ENCODE peak calls at places on chromosomes 5 and 9, in six cellular contexts. C is stimulated activated CD4-positive, alpha-beta T cell treated with anti-CD3 and anti-CD28 coated beads, Interleukin-15, amount 100 ng/mL, for 1 hour; P is effector memory CD8-positive, alpha-beta T cell; Z is Kasumi-1; K is PC-9; X is left ventricle myocardium superior. S is an unnamed sample.

GRCh38 chr5:107820339-107820880 is 149.7 kb upstream of the EFNA5 start:
- DNase-seq in K (no peak), Z (no peak), P (no peak), C (no peak), X (no peak), S (no peak)

GRCh38 chr5:125093776-125094175 is 347.3 kb upstream of the ZNF608 start:
- DNase-seq in X (no peak), P (no peak), K (no peak), Z (no peak), C (no peak), S (no peak)

GRCh38 chr9:128178806-128179431 is 12.5 kb downstream of the CIZ1 start:
- DNase-seq in K (no peak), Z (no peak), C (no peak), P (no peak), X (no peak), S (peak)

GRCh38 chr5:132525299-132525724 is 18.0 kb downstream of the IL5 start:
- DNase-seq in K (no peak), Z (no peak), X (no peak), C (no peak), P (no peak), S (no peak)

GRCh38 chr5:143245929-143246561 is 157.4 kb downstream of the NR3C1 start:
- DNase-seq in C (no peak), P (no peak), X (no peak), Z (no peak), K (peak), S (peak)

GRCh38 chr5:145936401-145937131 is at the start of gene SH3RF2:
- DNase-seq in K (peak), X (peak), C (peak), Z (peak), P (no peak), S (no peak)

GRCh38 chr5:95380103-95380628 is 11.0 kb upstream of the FAM81B start:
- DNase-seq in C (no peak), P (no peak), Z (peak), K (no peak), X (no peak), S (no peak)

GRCh38 chr5:140348104-140348503 is 1.7 kb upstream of the HBEGF start:
- DNase-seq in P (no peak), C (no peak), Z (no peak), X (no peak), K (peak), S (no peak)

GRCh38 chr5:65475336-65475735 is 6.4 kb downstream of the ADAMTS6 start:
- DNase-seq in C (no peak), Z (no peak), X (no peak), P (no peak), K (no peak), S (no peak)

GRCh38 chr5:54551906-54552305 is 34.3 kb downstream of the SNX18 start:
- DNase-seq in C (no peak), X (no peak), P (no peak), K (no peak), Z (no peak), S (no peak)

GRCh38 chr5:98638701-98639100 is 134.8 kb upstream of the RGMB start:
- DNase-seq in X (peak), K (no peak), Z (no peak), C (no peak), P (no peak), S (no peak)

GRCh38 chr9:130263601-130264413 is 1.8 kb upstream of the HMCN2 start:
- DNase-seq in X (peak), P (no peak), C (no peak), K (no peak), Z (no peak), S (no peak)

GRCh38 chr9:14346301-14346721 is 32.4 kb upstream of the NFIB start:
- DNase-seq in X (peak), P (no peak), C (no peak), Z (no peak), K (no peak), S (no peak)

GRCh38 chr5:157748740-157749461 is 5.4 kb downstream of the LSM11 start:
- DNase-seq in X (no peak), Z (no peak), K (no peak), P (no peak), C (no peak), S (no peak)

GRCh38 chr9:32986971-32987370 is 14.5 kb downstream of the APTX start:
- DNase-seq in K (no peak), X (no peak), P (no peak), Z (no peak), C (no peak), S (peak)

GRCh38 chr9:134139081-134139480 is 3.2 kb downstream of the WDR5 start:
- DNase-seq in P (no peak), X (no peak), Z (no peak), C (no peak), K (no peak), S (no peak)

GRCh38 chr5:38515648-38516047 is 40.8 kb downstream of the LIFR start:
- DNase-seq in P (no peak), C (no peak), X (no peak), K (no peak), Z (peak), S (no peak)